ENCODE peak calls at places on chromosomes 7 and 10, in seven cellular contexts. One of them, this sample, is unnamed.

GRCh38 chr10:36170943-36171501 is 528.9 kb upstream of the FZD8 start:
- DNase-seq in GM12878: no peak
- DNase-seq in IMR-90: no peak
- DNase-seq in H1: no peak
- DNase-seq in SK-N-SH: no peak
- DNase-seq in HCT116: no peak
- DNase-seq in K562: no peak
- DNase-seq in this sample: no peak

GRCh38 chr10:15879058-15879457 is 18.8 kb upstream of the MINDY3 start:
- DNase-seq in K562: peak; percentile 49
- DNase-seq in HCT116: no peak
- DNase-seq in SK-N-SH: peak; percentile 44
- DNase-seq in IMR-90: peak; percentile 40
- DNase-seq in GM12878: no peak
- DNase-seq in H1: no peak
- DNase-seq in this sample: peak; percentile 50

GRCh38 chr7:18520450-18521235 is 25.1 kb downstream of the HDAC9 start:
- DNase-seq in SK-N-SH: no peak
- DNase-seq in H1: no peak
- DNase-seq in K562: no peak
- DNase-seq in GM12878: no peak
- DNase-seq in IMR-90: peak; percentile 83
- DNase-seq in HCT116: no peak
- DNase-seq in this sample: no peak

GRCh38 chr10:131725736-131726459 is 174.9 kb upstream of the PPP2R2D start:
- DNase-seq in H1: no peak
- DNase-seq in SK-N-SH: peak; percentile 25
- DNase-seq in HCT116: no peak
- DNase-seq in K562: no peak
- DNase-seq in GM12878: no peak
- DNase-seq in IMR-90: no peak
- DNase-seq in this sample: no peak

GRCh38 chr7:157360483-157361025 is 23.8 kb downstream of the DNAJB6 start:
- DNase-seq in HCT116: no peak
- DNase-seq in IMR-90: no peak
- DNase-seq in K562: no peak
- DNase-seq in H1: no peak
- DNase-seq in GM12878: no peak
- DNase-seq in SK-N-SH: no peak
- DNase-seq in this sample: no peak

GRCh38 chr10:110568055-110568735 is 700 bp downstream of the SMC3 start:
- DNase-seq in K562: peak; percentile 58
- DNase-seq in HCT116: no peak
- DNase-seq in H1: no peak
- DNase-seq in GM12878: no peak
- DNase-seq in SK-N-SH: no peak
- DNase-seq in IMR-90: no peak
- DNase-seq in this sample: no peak

GRCh38 chr10:11863353-11864105 is 40.4 kb downstream of the PROSER2 start:
- DNase-seq in SK-N-SH: no peak
- DNase-seq in HCT116: no peak
- DNase-seq in H1: no peak
- DNase-seq in IMR-90: no peak
- DNase-seq in K562: no peak
- DNase-seq in GM12878: peak; percentile 76
- DNase-seq in this sample: no peak

GRCh38 chr7:30458311-30458710 is 20.3 kb downstream of the NOD1 start:
- DNase-seq in GM12878: no peak
- DNase-seq in H1: no peak
- DNase-seq in HCT116: no peak
- DNase-seq in SK-N-SH: no peak
- DNase-seq in IMR-90: no peak
- DNase-seq in K562: no peak
- DNase-seq in this sample: no peak

GRCh38 chr7:33649476-33650441 is 255.6 kb upstream of the BMPER start:
- DNase-seq in IMR-90: peak; percentile 68
- DNase-seq in GM12878: no peak
- DNase-seq in H1: no peak
- DNase-seq in K562: no peak
- DNase-seq in HCT116: no peak
- DNase-seq in SK-N-SH: no peak
- DNase-seq in this sample: no peak

GRCh38 chr10:5891009-5891408 is 966 bp downstream of the FBH1 start:
- DNase-seq in SK-N-SH: no peak
- DNase-seq in HCT116: no peak
- DNase-seq in GM12878: no peak
- DNase-seq in IMR-90: no peak
- DNase-seq in K562: peak; percentile 67
- DNase-seq in H1: no peak
- DNase-seq in this sample: no peak

GRCh38 chr10:80205478-80206276 is at the start of gene ANXA11:
- DNase-seq in H1: peak; percentile 87
- DNase-seq in SK-N-SH: peak; percentile 96
- DNase-seq in K562: peak; percentile 91
- DNase-seq in IMR-90: peak; percentile 54
- DNase-seq in GM12878: peak; percentile 27
- DNase-seq in HCT116: peak; percentile 61
- DNase-seq in this sample: peak; percentile 82

GRCh38 chr7:86939197-86939814 is 120.1 kb downstream of the ELAPOR2 start:
- DNase-seq in GM12878: peak; percentile 40
- DNase-seq in IMR-90: peak; percentile 60
- DNase-seq in HCT116: peak; percentile 68
- DNase-seq in SK-N-SH: peak; percentile 36
- DNase-seq in H1: no peak
- DNase-seq in K562: peak; percentile 82
- DNase-seq in this sample: peak; percentile 10

GRCh38 chr7:113891828-113892227 is 27.0 kb downstream of the PPP1R3A start:
- DNase-seq in SK-N-SH: no peak
- DNase-seq in H1: no peak
- DNase-seq in IMR-90: peak; percentile 56
- DNase-seq in HCT116: no peak
- DNase-seq in K562: no peak
- DNase-seq in GM12878: no peak
- DNase-seq in this sample: no peak

GRCh38 chr7:99740573-99741437 is 5.8 kb upstream of the CYP3A7 start:
- DNase-seq in K562: no peak
- DNase-seq in H1: no peak
- DNase-seq in GM12878: no peak
- DNase-seq in IMR-90: peak; percentile 42
- DNase-seq in SK-N-SH: no peak
- DNase-seq in HCT116: no peak
- DNase-seq in this sample: no peak

GRCh38 chr7:78134256-78134655 is 335.7 kb downstream of the PHTF2 start:
- DNase-seq in GM12878: no peak
- DNase-seq in SK-N-SH: peak; percentile 75
- DNase-seq in IMR-90: peak; percentile 88
- DNase-seq in H1: no peak
- DNase-seq in K562: peak; percentile 41
- DNase-seq in HCT116: peak; percentile 19
- DNase-seq in this sample: peak; percentile 23

GRCh38 chr10:99280472-99280871 is 44.8 kb upstream of the HPSE2 start:
- DNase-seq in SK-N-SH: no peak
- DNase-seq in GM12878: no peak
- DNase-seq in K562: no peak
- DNase-seq in H1: no peak
- DNase-seq in IMR-90: no peak
- DNase-seq in HCT116: no peak
- DNase-seq in this sample: no peak

GRCh38 chr10:86284355-86285105 is 82.1 kb downstream of the GRID1 start:
- DNase-seq in GM12878: no peak
- DNase-seq in H1: peak; percentile 35
- DNase-seq in K562: no peak
- DNase-seq in HCT116: no peak
- DNase-seq in SK-N-SH: no peak
- DNase-seq in IMR-90: no peak
- DNase-seq in this sample: no peak

DNA sequence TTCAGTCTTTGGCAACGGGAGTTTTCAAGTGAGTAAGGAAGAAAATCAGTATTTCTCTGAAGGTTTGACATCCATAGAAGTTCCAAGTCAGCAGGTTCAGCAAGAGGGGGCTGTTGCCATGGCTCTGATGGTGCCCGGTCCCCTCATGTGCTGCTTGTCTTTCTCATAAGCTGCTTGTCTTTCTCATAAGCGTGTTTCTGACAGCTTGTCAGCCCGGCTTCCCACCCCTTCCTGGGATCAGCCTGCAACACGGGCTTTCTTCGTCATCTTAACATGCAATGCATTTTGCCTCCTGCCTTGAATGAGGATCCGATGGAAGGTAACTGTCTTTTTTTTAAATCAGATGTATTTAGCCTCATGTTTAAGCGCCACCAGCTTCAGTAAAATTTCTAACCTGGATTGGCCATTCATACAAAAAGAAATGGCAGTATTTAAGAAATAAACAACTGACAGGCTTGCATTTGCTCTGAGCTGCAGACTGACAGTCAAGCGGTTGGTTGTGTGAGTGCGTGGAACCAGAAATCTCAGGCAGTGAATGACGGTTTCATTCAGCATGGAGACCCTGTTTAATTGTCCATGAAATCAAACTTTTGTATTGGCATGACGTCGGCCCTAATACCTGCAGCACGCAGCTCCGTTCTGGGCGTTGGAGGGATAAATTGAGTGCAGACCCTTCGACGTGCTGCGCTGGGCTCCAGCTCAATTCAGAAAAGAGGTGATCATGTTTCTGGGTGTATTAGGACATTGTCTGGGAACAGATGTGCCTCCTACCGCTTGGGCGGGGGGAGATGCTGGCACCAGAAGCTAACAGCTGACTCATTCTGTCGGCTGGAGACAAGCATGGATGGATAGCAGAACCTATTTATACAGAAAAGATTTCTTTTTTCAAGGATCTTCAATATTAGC is 454.7 kb upstream of the FOXK1 start:
- DNase-seq in GM12878: no peak
- DNase-seq in H1: no peak
- DNase-seq in HCT116: no peak
- DNase-seq in SK-N-SH: no peak
- DNase-seq in K562: no peak
- DNase-seq in IMR-90: no peak
- DNase-seq in this sample: no peak
- TF ChIP-seq RAD21 in GM12878: no peak
- TF ChIP-seq RAD21 in H1: no peak
- TF ChIP-seq RAD21 in HCT116: no peak
- TF ChIP-seq RAD21 in SK-N-SH: no peak
- TF ChIP-seq RAD21 in K562: no peak
- TF ChIP-seq RAD21 in IMR-90: no peak
- TF ChIP-seq RAD21 in this sample: no peak

GRCh38 chr10:73590881-73591577 is at the start of gene USP54:
- DNase-seq in H1: no peak
- DNase-seq in GM12878: no peak
- DNase-seq in SK-N-SH: no peak
- DNase-seq in IMR-90: peak; percentile 52
- DNase-seq in HCT116: peak; percentile 32
- DNase-seq in K562: peak; percentile 73
- DNase-seq in this sample: peak; percentile 28
- TF ChIP-seq RAD21 in H1: no peak
- TF ChIP-seq RAD21 in GM12878: no peak
- TF ChIP-seq RAD21 in SK-N-SH: no peak
- TF ChIP-seq RAD21 in IMR-90: no peak
- TF ChIP-seq RAD21 in HCT116: no peak
- TF ChIP-seq RAD21 in K562: no peak
- TF ChIP-seq RAD21 in this sample: no peak

DNA sequence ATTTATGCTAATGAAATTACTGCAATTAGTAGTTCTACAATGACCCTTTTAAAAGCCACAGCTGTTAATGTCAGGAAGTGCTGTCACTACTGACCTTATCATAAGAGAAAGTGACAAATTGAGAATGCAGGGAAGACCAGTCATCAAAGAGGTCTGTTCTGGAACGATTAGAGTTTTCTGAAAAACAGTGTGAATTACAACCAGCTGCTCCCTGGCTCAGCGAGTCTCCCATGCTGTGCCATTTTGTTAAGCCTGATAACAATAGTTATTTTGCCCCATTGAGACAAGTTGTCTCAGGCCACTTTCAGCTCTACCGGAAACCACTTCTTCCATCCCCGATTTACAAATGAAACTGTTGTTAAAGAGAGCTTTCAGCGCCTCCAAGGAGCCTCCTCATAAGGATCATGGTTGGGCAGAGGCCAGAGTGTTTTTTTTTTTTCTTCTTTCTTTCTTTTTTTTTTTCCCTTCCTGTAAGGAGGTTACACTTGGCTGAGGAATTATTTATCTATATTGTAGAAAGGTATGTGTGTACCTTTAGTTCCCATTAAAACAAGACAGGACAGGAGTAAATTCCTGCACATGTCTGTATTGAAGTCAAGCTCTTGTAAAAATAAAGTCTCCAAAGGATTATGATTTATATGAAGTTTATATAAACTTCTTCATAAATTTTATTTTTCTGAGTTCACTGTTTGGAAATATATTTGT is 173.6 kb downstream of the CDCA7L start:
- DNase-seq in SK-N-SH: no peak
- DNase-seq in H1: no peak
- DNase-seq in K562: peak; percentile 53
- DNase-seq in IMR-90: no peak
- DNase-seq in HCT116: no peak
- DNase-seq in GM12878: no peak
- DNase-seq in this sample: no peak
- TF ChIP-seq RAD21 in SK-N-SH: no peak
- TF ChIP-seq RAD21 in H1: no peak
- TF ChIP-seq RAD21 in K562: no peak
- TF ChIP-seq RAD21 in IMR-90: no peak
- TF ChIP-seq RAD21 in HCT116: no peak
- TF ChIP-seq RAD21 in GM12878: no peak
- TF ChIP-seq RAD21 in this sample: no peak

GRCh38 chr7:138768251-138768650 is 29.5 kb upstream of the TMEM213 start:
- DNase-seq in GM12878: no peak
- DNase-seq in SK-N-SH: no peak
- DNase-seq in K562: no peak
- DNase-seq in IMR-90: no peak
- DNase-seq in H1: no peak
- DNase-seq in HCT116: no peak
- DNase-seq in this sample: no peak

GRCh38 chr7:138770904-138771303 is 26.9 kb upstream of the TMEM213 start:
- DNase-seq in GM12878: no peak
- DNase-seq in H1: no peak
- DNase-seq in SK-N-SH: no peak
- DNase-seq in IMR-90: no peak
- DNase-seq in HCT116: no peak
- DNase-seq in K562: no peak
- DNase-seq in this sample: no peak

GRCh38 chr7:138773176-138773575 is 24.6 kb upstream of the TMEM213 start:
- DNase-seq in SK-N-SH: no peak
- DNase-seq in IMR-90: no peak
- DNase-seq in GM12878: no peak
- DNase-seq in H1: no peak
- DNase-seq in K562: no peak
- DNase-seq in HCT116: no peak
- DNase-seq in this sample: no peak

GRCh38 chr7:138776156-138776833 is 21.5 kb upstream of the TMEM213 start:
- DNase-seq in SK-N-SH: no peak
- DNase-seq in HCT116: no peak
- DNase-seq in H1: no peak
- DNase-seq in IMR-90: no peak
- DNase-seq in K562: no peak
- DNase-seq in GM12878: no peak
- DNase-seq in this sample: no peak

DNA sequence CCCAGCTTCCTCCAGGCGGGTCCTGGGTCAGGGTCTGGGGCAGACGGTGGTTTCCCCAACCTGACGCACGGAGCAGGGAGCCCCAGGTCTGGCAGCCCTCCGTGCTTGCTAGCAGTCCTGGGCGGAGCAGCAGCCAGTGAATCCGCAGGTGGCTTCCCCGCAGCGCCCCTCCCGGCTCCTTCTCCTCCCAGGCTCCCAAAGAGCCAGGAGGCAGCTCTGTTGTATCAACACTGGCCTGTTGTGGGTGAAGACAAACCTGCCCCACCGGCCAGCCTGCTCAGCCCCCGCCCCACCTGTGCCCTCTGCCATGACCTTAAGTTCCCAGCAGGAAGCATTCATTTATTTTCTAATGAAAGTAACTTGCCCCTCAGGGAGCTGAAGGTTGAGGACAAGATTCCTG is 24.0 kb upstream of the TMEM213 start:
- DNase-seq in HCT116: no peak
- DNase-seq in K562: no peak
- DNase-seq in GM12878: no peak
- DNase-seq in H1: peak; percentile 76
- DNase-seq in IMR-90: no peak
- DNase-seq in SK-N-SH: no peak
- DNase-seq in this sample: no peak
- TF ChIP-seq RAD21 in HCT116: no peak
- TF ChIP-seq RAD21 in K562: no peak
- TF ChIP-seq RAD21 in GM12878: no peak
- TF ChIP-seq RAD21 in H1: peak; percentile 41
- TF ChIP-seq RAD21 in IMR-90: no peak
- TF ChIP-seq RAD21 in SK-N-SH: no peak
- TF ChIP-seq RAD21 in this sample: no peak